ENCODE peak calls at places on chromosomes 2 and 18, in four cellular contexts. Y is GM12878, X is H1, C is SK-N-SH. O is an unnamed sample.

GRCh38 chr2:233421091-233421816 is 67.0 kb downstream of the DGKD start:
- DNase-seq in Y (no peak), X (no peak), C (no peak), O (no peak)

GRCh38 chr2:240455719-240456606 is 20.5 kb downstream of the GPC1 start:
- DNase-seq in Y (no peak), X (no peak), C (no peak), O (no peak)

GRCh38 chr18:78975699-78976098 is 3.9 kb upstream of the SALL3 start:
- DNase-seq in Y (no peak), X (no peak), C (no peak), O (no peak)

GRCh38 chr2:854460-854859 is 96.2 kb upstream of the SNTG2 start:
- DNase-seq in Y (no peak), X (no peak), C (no peak), O (peak; percentile 56)

GRCh38 chr2:167103757-167104133 is 215.5 kb downstream of the XIRP2 start:
- DNase-seq in Y (no peak), X (no peak), C (no peak), O (no peak)

GRCh38 chr2:77778917-77779316 is 256.7 kb upstream of the LRRTM4 start:
- DNase-seq in Y (no peak), X (no peak), C (no peak), O (no peak)

GRCh38 chr18:5977022-5977421 is 81.7 kb upstream of the TMEM200C start:
- DNase-seq in Y (no peak), X (no peak), C (no peak), O (no peak)

GRCh38 chr2:127196998-127197397 is 23.1 kb downstream of the CYP27C1 start:
- DNase-seq in Y (peak; percentile 11), X (no peak), C (no peak), O (peak; percentile 37)

GRCh38 chr2:8477511-8478132 is 204.2 kb upstream of the ID2 start:
- DNase-seq in Y (peak; percentile 95), X (no peak), C (no peak), O (no peak)

GRCh38 chr2:8472545-8473361 is 209.1 kb upstream of the ID2 start:
- DNase-seq in Y (no peak), X (no peak), C (no peak), O (no peak)

GRCh38 chr2:8479298-8479697 is 202.6 kb upstream of the ID2 start:
- DNase-seq in Y (no peak), X (no peak), C (peak; percentile 79), O (no peak)

GRCh38 chr2:8478133-8478793 is 203.6 kb upstream of the ID2 start:
- DNase-seq in Y (no peak), X (no peak), C (no peak), O (no peak)

DNA sequence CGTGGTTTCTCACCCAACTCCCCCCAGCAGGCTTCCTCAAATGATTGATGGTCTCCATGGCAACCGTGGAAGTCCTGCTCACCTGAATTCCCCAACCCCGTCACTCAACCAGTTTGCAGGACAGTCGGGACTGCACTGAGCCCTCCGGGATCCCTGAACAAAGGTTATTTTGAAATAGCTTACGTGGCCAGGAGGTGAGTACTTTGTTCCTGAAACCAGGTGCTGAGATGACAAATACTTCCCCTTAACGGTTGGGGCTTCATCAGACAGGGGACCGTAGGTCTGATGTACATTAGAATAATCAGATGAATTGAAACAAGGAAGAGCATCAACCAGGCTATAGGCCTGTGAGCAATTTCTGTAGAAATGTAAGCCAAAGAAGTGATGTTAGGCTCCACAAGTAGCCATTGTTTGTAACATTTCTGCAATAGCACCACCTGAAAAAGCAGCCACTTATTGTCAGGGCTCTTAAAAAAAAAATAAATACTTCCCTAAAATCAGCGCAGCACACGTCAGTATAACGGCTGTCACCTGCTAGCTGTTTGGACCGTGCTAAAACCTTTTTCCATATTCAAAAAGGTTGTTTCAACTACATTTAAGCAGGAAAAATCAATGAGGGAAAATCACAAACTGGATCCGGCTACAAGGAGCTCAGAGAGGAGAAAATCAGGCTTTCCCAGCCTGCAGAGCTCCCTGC is 206.4 kb upstream of the ID2 start:
- DNase-seq in Y (peak; percentile 77), X (no peak), C (no peak), O (no peak)
- H3K4me1 ChIP-seq in Y (peaks cover 66% of the 10 kb centered on the region), X (no peaks in the 10 kb centered on the region), C (no peaks in the 10 kb centered on the region), O (no peaks in the 10 kb centered on the region)

GRCh38 chr2:235716875-235717496 is 223.1 kb downstream of the AGAP1 start:
- DNase-seq in Y (no peak), X (no peak), C (peak; percentile 59), O (no peak)
- TF ChIP-seq NRF1 in Y (no peak), X (no peak), C (no peak), O (no peak)

DNA sequence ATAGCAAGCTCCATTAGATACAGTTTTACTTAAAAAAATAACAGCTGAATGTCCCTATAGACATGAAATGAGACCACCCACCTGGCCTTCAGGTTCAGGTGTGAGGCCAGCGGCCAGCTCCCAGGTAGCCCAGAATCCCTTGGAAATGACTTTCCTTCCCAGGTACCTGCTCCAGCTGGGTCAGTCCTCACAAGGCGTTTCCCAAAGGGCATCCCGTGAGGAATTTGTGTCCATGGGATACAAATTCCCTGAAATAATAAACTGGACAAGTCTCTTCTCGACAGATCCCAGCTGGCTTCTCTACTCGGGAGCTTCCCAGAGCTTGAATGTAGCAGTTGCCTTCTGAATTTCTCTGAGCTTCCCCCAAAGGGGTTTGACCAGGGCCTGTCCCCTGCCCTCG is 107.9 kb downstream of the HDAC4 start:
- DNase-seq in Y (no peak), X (no peak), C (no peak), O (no peak)
- H3K4me1 ChIP-seq in Y (peaks cover 22% of the 10 kb centered on the region), X (peaks cover 56% of the 10 kb centered on the region), C (no peaks in the 10 kb centered on the region), O (peaks cover 47% of the 10 kb centered on the region)

GRCh38 chr2:128640847-128641360 is 322.2 kb upstream of the HS6ST1 start:
- DNase-seq in Y (no peak), X (no peak), C (no peak), O (no peak)
- TF ChIP-seq NRF1 in Y (no peak), X (no peak), C (no peak), O (no peak)

GRCh38 chr2:101754613-101755012 is 57.1 kb downstream of the MAP4K4 start:
- DNase-seq in Y (no peak), X (no peak), C (no peak), O (no peak)
- H3K4me1 ChIP-seq in Y (peaks cover 55% of the 10 kb centered on the region), X (peaks cover 20% of the 10 kb centered on the region), C (peaks cover 63% of the 10 kb centered on the region), O (peaks cover 5% of the 10 kb centered on the region)

GRCh38 chr18:8450013-8450412 is 159.2 kb upstream of the RAB12 start:
- DNase-seq in Y (no peak), X (peak; percentile 25), C (no peak), O (peak; percentile 56)
- TF ChIP-seq NRF1 in Y (no peak), X (no peak), C (no peak), O (no peak)